ENCODE peak calls at places on chromosomes 1 and 21, in four cellular contexts. X is K562, H is H1, B is sigmoid colon. R is an unnamed sample.

GRCh38 chr1:215279682-215280081 is 197.1 kb downstream of the KCNK2 start:
- DNase-seq in H (no peak), X (no peak), B (no peak), R (no peak)

GRCh38 chr1:77271851-77272250 is 10.0 kb upstream of the AK5 start:
- DNase-seq in H (no peak), X (no peak), B (no peak), R (no peak)

GRCh38 chr1:245085508-245086095 is 69.2 kb upstream of the KIF26B start:
- DNase-seq in H (no peak), X (no peak), B (no peak), R (no peak)

GRCh38 chr1:53643881-53644390 is 95.0 kb downstream of the GLIS1 start:
- DNase-seq in B (peak; percentile 22), X (no peak), H (no peak), R (peak; percentile 7)

GRCh38 chr1:71677024-71677423 is 596.2 kb upstream of the ZRANB2 start:
- DNase-seq in H (no peak), B (no peak), X (no peak), R (no peak)

GRCh38 chr1:94248956-94249688 is 11.7 kb upstream of the ARHGAP29 start:
- DNase-seq in B (no peak), X (no peak), H (no peak), R (no peak)

GRCh38 chr1:117570988-117571409 is 34.8 kb upstream of the TENT5C start:
- DNase-seq in X (peak; percentile 44), H (peak; percentile 38), B (no peak), R (peak; percentile 37)

GRCh38 chr1:91768120-91768519 is 117.8 kb downstream of the TGFBR3 start:
- DNase-seq in X (no peak), H (no peak), B (no peak), R (no peak)

GRCh38 chr1:167517535-167518330 is 596 bp downstream of the CD247 start:
- DNase-seq in B (no peak), H (peak; percentile 43), X (peak; percentile 84), R (no peak)

GRCh38 chr21:41627428-41627827 is 119.5 kb upstream of the TMPRSS2 start:
- DNase-seq in H (no peak), B (no peak), X (no peak), R (no peak)

GRCh38 chr1:78676996-78677395 is 27.4 kb downstream of the IFI44 start:
- DNase-seq in H (no peak), B (no peak), X (no peak), R (no peak)

GRCh38 chr1:24705260-24706073 is 39.8 kb upstream of the CLIC4 start:
- DNase-seq in X (peak; percentile 92), B (peak; percentile 84), H (peak; percentile 82), R (peak; percentile 93)

GRCh38 chr1:109980324-109981127 is 4.0 kb upstream of the AHCYL1 start:
- DNase-seq in B (no peak), X (no peak), H (no peak), R (no peak)

GRCh38 chr1:185045793-185046441 is 559 bp downstream of the RNF2 start:
- DNase-seq in H (peak; percentile 69), B (peak; percentile 64), X (peak; percentile 75), R (no peak)

GRCh38 chr1:240976685-240977084 is 364.7 kb upstream of the GREM2 start:
- DNase-seq in B (no peak), H (no peak), X (no peak), R (no peak)

GRCh38 chr1:206457408-206457807 is 12.9 kb upstream of the IKBKE start:
- DNase-seq in H (no peak), B (no peak), X (no peak), R (no peak)

GRCh38 chr1:173411835-173412742 is 65.0 kb upstream of the PRDX6 start:
- DNase-seq in H (no peak), B (no peak), X (no peak), R (no peak)

GRCh38 chr1:223621312-223621734 is 44.2 kb downstream of the CAPN8 start:
- DNase-seq in H (no peak), X (no peak), B (no peak), R (no peak)

GRCh38 chr1:229664133-229664689 is 38.2 kb downstream of the URB2 start:
- DNase-seq in B (no peak), H (no peak), X (no peak), R (no peak)

GRCh38 chr1:56330400-56331026 is 248.8 kb downstream of the PLPP3 start:
- DNase-seq in B (no peak), X (no peak), H (no peak), R (no peak)

GRCh38 chr1:230169454-230170152 is 102.6 kb downstream of the GALNT2 start:
- DNase-seq in B (no peak), H (peak; percentile 17), X (no peak), R (no peak)

GRCh38 chr1:117842408-117843170 is 86.8 kb downstream of the GDAP2 start:
- DNase-seq in H (peak; percentile 72), X (peak; percentile 33), B (no peak), R (no peak)

GRCh38 chr1:247358920-247359319 is 27.3 kb upstream of the ZNF496 start:
- DNase-seq in X (no peak), H (no peak), B (no peak), R (no peak)

GRCh38 chr21:16004121-16004520 is 274.3 kb downstream of the USP25 start:
- DNase-seq in H (no peak), X (no peak), B (no peak), R (no peak)

GRCh38 chr1:240170245-240170644 is 78.6 kb downstream of the FMN2 start:
- DNase-seq in B (no peak), X (no peak), H (no peak), R (no peak)

GRCh38 chr1:53381790-53382401 is 54.0 kb upstream of the LRP8 start:
- DNase-seq in H (no peak), B (peak; percentile 4), X (no peak), R (no peak)

GRCh38 chr1:59006932-59007331 is 223.1 kb upstream of the JUN start:
- DNase-seq in X (no peak), B (no peak), H (no peak), R (no peak)

GRCh38 chr1:55694297-55694696 is 479.1 kb upstream of the USP24 start:
- DNase-seq in B (no peak), X (no peak), H (no peak), R (peak; percentile 24)

GRCh38 chr1:226892534-226892895 is 22.1 kb downstream of the PSEN2 start:
- DNase-seq in X (no peak), B (no peak), H (no peak), R (no peak)

GRCh38 chr1:91676030-91676429 is 175.4 kb downstream of the CDC7 start:
- DNase-seq in H (no peak), X (no peak), B (no peak), R (no peak)

GRCh38 chr1:62493656-62494055 is 56.8 kb downstream of the USP1 start:
- DNase-seq in H (no peak), B (no peak), X (no peak), R (no peak)

DNA sequence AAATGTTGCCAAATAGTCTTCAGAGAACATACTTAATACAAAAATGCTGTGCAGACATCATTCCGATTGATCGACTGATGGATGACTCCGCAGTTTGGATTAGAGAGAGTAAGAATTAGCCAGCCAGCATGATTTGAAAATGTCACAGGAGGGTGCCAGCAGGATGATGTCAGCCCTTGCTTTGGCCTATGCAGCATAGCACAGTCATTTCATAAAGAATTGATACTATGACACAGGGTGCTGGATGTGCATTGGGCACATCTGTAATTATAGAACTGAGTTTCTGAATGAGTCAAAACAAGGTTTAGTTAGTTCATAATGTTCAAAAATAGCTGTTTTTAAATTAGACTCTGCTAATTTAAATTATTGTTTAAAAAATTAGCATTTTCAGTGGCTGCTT is 21.6 kb upstream of the TRAF5 start:
- DNase-seq in H (no peak), X (no peak), B (no peak), R (no peak)
- TF ChIP-seq POLR2AphosphoS5 in H (no peak), X (no peak), B (no peak), R (no peak)

DNA sequence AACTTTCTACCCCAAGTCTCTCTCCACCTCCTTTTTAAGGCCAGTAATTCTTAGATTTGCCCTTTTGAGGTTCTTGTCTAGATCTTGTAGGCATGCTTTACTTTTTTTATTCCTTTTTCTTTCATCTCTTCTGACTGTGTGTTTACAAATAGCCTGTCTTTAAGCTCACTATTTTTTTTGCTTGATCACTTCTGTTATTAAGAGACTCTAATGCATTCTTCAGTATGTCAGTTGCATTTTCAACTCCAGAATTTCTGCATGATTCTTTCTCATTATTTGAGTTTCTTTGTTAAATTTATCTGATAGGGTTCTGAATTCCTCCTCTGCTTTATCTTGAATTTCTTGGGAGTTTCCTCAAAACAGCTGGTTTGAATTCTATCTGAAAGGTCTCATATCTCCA is 30.9 kb downstream of the XPR1 start:
- DNase-seq in X (no peak), B (no peak), H (no peak), R (no peak)
- H3K9me3 ChIP-seq in X (peaks cover 7% of the 10 kb centered on the region), B (peaks cover 4% of the 10 kb centered on the region), H (peaks cover 8% of the 10 kb centered on the region), R (peaks cover 19% of the 10 kb centered on the region)

DNA sequence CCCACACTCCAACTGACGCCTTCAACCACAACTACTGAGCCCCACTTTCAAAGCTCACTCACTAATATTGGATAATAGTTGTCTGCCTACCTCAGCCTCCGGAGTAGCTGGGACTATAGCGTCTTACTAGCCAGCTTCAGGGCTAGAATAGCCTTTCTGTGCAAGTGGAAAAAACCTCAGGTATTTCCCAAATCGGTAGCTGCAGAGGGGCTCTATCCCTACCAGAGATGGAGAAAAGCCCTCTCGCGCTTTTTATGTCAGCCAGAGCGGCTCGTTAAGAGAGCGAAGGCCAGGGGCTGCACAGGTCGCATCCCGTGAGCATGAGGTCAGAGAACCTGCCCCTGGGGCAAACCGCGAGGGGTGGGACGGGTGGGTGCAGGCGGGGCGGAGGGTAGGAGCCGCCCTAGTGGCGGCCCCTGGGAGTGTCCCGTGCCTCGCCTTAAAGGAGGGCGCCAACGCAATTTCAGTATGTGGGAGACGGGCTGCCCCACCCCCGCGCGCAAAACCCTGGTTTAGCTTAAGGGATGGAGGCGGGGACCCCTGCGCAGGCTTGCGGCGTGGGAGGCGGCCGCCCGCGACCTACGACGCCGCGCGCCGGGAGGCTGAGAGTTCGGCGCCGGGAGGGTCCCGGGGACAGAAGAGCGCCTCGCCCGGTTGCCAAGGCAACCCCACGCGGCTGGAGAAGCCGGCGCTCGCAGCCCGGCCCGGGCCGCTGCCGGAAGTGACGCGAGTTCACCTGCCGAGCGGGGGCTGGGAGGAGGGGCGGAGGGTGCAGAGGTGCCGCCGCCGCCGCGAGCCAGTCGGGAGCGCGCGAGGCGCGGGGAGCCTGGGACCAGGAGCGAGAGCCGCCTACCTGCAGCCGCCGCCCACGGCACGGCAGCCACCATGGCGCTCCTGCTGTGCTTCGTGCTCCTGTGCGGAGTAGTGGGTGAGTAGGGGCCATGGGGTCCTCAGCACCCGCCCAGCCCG is at the start of gene CXADR:
- DNase-seq in H (peak; percentile 94), B (no peak), X (peak; percentile 81), R (peak; percentile 65)
- TF ChIP-seq POLR2A in H (peak; percentile 81), B (peak; percentile 33), X (no peak), R (no peak)

GRCh38 chr1:43933386-43934278 is at the start of gene ARTN:
- DNase-seq in X (no peak), H (peak; percentile 89), B (no peak), R (no peak)

GRCh38 chr1:43936470-43937151 is 3.0 kb downstream of the ARTN start:
- DNase-seq in B (peak; percentile 65), X (no peak), H (peak; percentile 74), R (no peak)

GRCh38 chr1:43935711-43936427 is 2.3 kb downstream of the ARTN start:
- DNase-seq in H (peak; percentile 69), B (no peak), X (no peak), R (no peak)

GRCh38 chr1:43934279-43934985 is 831 bp downstream of the ARTN start:
- DNase-seq in H (peak; percentile 94), B (peak; percentile 83), X (peak; percentile 88), R (no peak)

DNA sequence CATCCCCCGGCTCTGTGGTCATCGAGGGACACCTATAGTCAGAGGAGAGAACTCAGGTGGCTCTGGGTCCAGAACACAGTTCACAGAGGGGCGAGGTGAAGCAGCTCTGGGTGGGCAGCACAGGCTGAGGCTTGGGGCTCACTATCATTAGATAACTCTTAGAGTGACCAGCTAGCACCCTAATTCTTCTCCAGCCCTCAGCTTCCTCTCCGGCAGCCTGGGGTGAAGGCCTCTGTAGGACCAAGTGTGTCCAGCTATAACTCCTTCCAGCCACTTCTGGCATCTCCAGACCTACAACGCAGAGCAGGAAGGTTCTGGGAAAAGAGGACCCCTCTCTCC is 1.4 kb downstream of the ARTN start:
- DNase-seq in X (no peak), H (no peak), B (no peak), R (no peak)
- TF ChIP-seq POLR2AphosphoS5 in X (no peak), H (no peak), B (no peak), R (no peak)